ENCODE peak calls at places on chromosomes 1 and 21, in four cellular contexts. G is K562, M is SK-N-SH, A is GM12878. X is an unnamed sample.

GRCh38 chr1:16420719-16421118 is 16.5 kb downstream of the SPATA21 start:
- DNase-seq in G (no peak), M (no peak), A (peak), X (no peak)

GRCh38 chr1:216723274-216723780 is at the start of gene ESRRG:
- DNase-seq in G (no peak), M (peak), A (no peak), X (peak)

GRCh38 chr1:44501022-44501910 is 96.2 kb downstream of the RNF220 start:
- DNase-seq in G (no peak), M (no peak), A (no peak), X (peak)

GRCh38 chr1:226109829-226110248 is 47.3 kb downstream of the H3-3A start:
- DNase-seq in G (peak), M (peak), A (no peak), X (peak)

GRCh38 chr1:143665606-143666005 is 306.2 kb downstream of the FAM72C start:
- DNase-seq in G (no peak), M (no peak), A (no peak), X (no peak)

GRCh38 chr1:8040586-8040985 is 14.5 kb upstream of the ERRFI1 start:
- DNase-seq in G (no peak), M (no peak), A (no peak), X (no peak)

GRCh38 chr1:171814692-171815091 is 26.6 kb upstream of the DNM3 start:
- DNase-seq in G (no peak), M (no peak), A (no peak), X (no peak)

GRCh38 chr1:172390243-172390619 is 30.3 kb upstream of the C1orf105 start:
- DNase-seq in G (no peak), M (no peak), A (no peak), X (no peak)

GRCh38 chr1:11979453-11979817 is 809 bp upstream of the MFN2 start:
- DNase-seq in G (no peak), M (no peak), A (no peak), X (no peak)

GRCh38 chr1:29196863-29197589 is 15.3 kb upstream of the SRSF4 start:
- DNase-seq in G (no peak), M (no peak), A (no peak), X (no peak)

GRCh38 chr1:190436615-190437014 is 41.0 kb downstream of the BRINP3 start:
- DNase-seq in G (no peak), M (peak), A (peak), X (no peak)

GRCh38 chr1:23964235-23964668 is 4.6 kb downstream of the PNRC2 start:
- DNase-seq in G (no peak), M (no peak), A (no peak), X (no peak)

GRCh38 chr1:202235003-202235660 is 41.5 kb downstream of the LGR6 start:
- DNase-seq in G (no peak), M (no peak), A (no peak), X (no peak)

GRCh38 chr1:229309684-229310083 is 33.2 kb downstream of the CCSAP start:
- DNase-seq in G (no peak), M (no peak), A (no peak), X (no peak)

GRCh38 chr1:99685516-99686180 is 39.7 kb downstream of the PALMD start:
- DNase-seq in G (peak), M (peak), A (peak), X (peak)

GRCh38 chr21:35697321-35697808 is 363.0 kb downstream of the SETD4 start:
- DNase-seq in G (no peak), M (no peak), A (no peak), X (no peak)

GRCh38 chr1:242243472-242243871 is 244.6 kb upstream of the MAP1LC3C start:
- DNase-seq in G (no peak), M (no peak), A (no peak), X (no peak)

GRCh38 chr1:223682502-223682901 is 17.0 kb upstream of the CAPN8 start:
- DNase-seq in G (no peak), M (no peak), A (no peak), X (no peak)

GRCh38 chr1:110477445-110477957 is 26.6 kb downstream of the PROK1 start:
- DNase-seq in G (no peak), M (no peak), A (no peak), X (no peak)

GRCh38 chr1:175900171-175900570 is 156.8 kb upstream of the TNR start:
- DNase-seq in G (no peak), M (no peak), A (no peak), X (no peak)

GRCh38 chr1:204094262-204095247 is 21.6 kb downstream of the SOX13 start:
- DNase-seq in G (no peak), M (no peak), A (no peak), X (no peak)

GRCh38 chr21:16454371-16454770 is 724.6 kb downstream of the USP25 start:
- DNase-seq in G (no peak), M (no peak), A (no peak), X (no peak)

GRCh38 chr1:91007827-91008226 is 14.0 kb downstream of the ZNF644 start:
- DNase-seq in G (no peak), M (no peak), A (no peak), X (no peak)

GRCh38 chr1:175191654-175192053 is 922 bp downstream of the KIAA0040 start:
- DNase-seq in G (no peak), M (no peak), A (no peak), X (no peak)

GRCh38 chr1:13570924-13571323 is 12.7 kb upstream of the PDPN start:
- DNase-seq in G (peak), M (no peak), A (no peak), X (no peak)

GRCh38 chr21:35179990-35180557 is 131.0 kb upstream of the RUNX1 start:
- DNase-seq in G (no peak), M (no peak), A (no peak), X (no peak)

GRCh38 chr1:237864338-237865244 is 26.1 kb downstream of the ZP4 start:
- DNase-seq in G (peak), M (peak), A (peak), X (peak)

GRCh38 chr1:55816456-55816794 is 601.3 kb upstream of the USP24 start:
- DNase-seq in G (no peak), M (no peak), A (peak), X (no peak)

GRCh38 chr1:96464991-96465875 is 256.4 kb upstream of the PTBP2 start:
- DNase-seq in G (no peak), M (no peak), A (no peak), X (no peak)

GRCh38 chr21:44263221-44263671 is 1.5 kb upstream of the DNMT3L start:
- DNase-seq in G (no peak), M (no peak), A (no peak), X (no peak)

GRCh38 chr1:90841477-90841876 is 124.4 kb upstream of the BARHL2 start:
- DNase-seq in G (no peak), M (no peak), A (no peak), X (no peak)

GRCh38 chr1:15412488-15412800 is 2.8 kb downstream of the EFHD2 start:
- DNase-seq in G (no peak), M (no peak), A (no peak), X (no peak)

GRCh38 chr1:150809651-150810050 is 1.6 kb upstream of the CTSK start:
- DNase-seq in G (no peak), M (no peak), A (no peak), X (no peak)

GRCh38 chr1:43858324-43858723 is 75.3 kb upstream of the ARTN start:
- DNase-seq in G (no peak), M (peak), A (no peak), X (no peak)

GRCh38 chr1:64065571-64065970 is 137.9 kb upstream of the UBE2U start:
- DNase-seq in G (no peak), M (no peak), A (no peak), X (no peak)

GRCh38 chr1:14698206-14698605 is 99.7 kb downstream of the KAZN start:
- DNase-seq in G (no peak), M (peak), A (no peak), X (no peak)

GRCh38 chr1:155278689-155279160 is 1.5 kb downstream of the HCN3 start:
- DNase-seq in G (no peak), M (no peak), A (no peak), X (no peak)

GRCh38 chr1:50080904-50081586 is 27.7 kb upstream of the ELAVL4 start:
- DNase-seq in G (no peak), M (peak), A (no peak), X (no peak)

GRCh38 chr1:248625971-248626370 is 8.9 kb downstream of the OR2T11 start:
- DNase-seq in G (no peak), M (no peak), A (no peak), X (no peak)

GRCh38 chr1:248627971-248628844 is 6.7 kb downstream of the OR2T11 start:
- DNase-seq in G (no peak), M (no peak), A (no peak), X (no peak)

GRCh38 chr1:248630551-248630950 is 4.3 kb downstream of the OR2T11 start:
- DNase-seq in G (no peak), M (no peak), A (no peak), X (no peak)

GRCh38 chr1:248631354-248632041 is 3.4 kb downstream of the OR2T11 start:
- DNase-seq in G (no peak), M (no peak), A (no peak), X (no peak)
- TF ChIP-seq NRF1 in G (no peak), M (no peak), A (no peak), X (no peak)

GRCh38 chr21:14670409-14670808 is 124.3 kb upstream of the SAMSN1 start:
- DNase-seq in G (peak), M (no peak), A (no peak), X (no peak)
- TF ChIP-seq NRF1 in G (no peak), M (no peak), A (no peak), X (no peak)

GRCh38 chr1:228272331-228272791 is 64.5 kb downstream of the OBSCN start:
- DNase-seq in G (no peak), M (peak), A (no peak), X (no peak)

GRCh38 chr1:228271701-228272251 is 63.9 kb downstream of the OBSCN start:
- DNase-seq in G (no peak), M (no peak), A (no peak), X (no peak)

GRCh38 chr1:228268891-228269285 is 61.0 kb downstream of the OBSCN start:
- DNase-seq in G (no peak), M (peak), A (no peak), X (no peak)

GRCh38 chr1:228267962-228268890 is 60.4 kb downstream of the OBSCN start:
- DNase-seq in G (no peak), M (no peak), A (no peak), X (no peak)

DNA sequence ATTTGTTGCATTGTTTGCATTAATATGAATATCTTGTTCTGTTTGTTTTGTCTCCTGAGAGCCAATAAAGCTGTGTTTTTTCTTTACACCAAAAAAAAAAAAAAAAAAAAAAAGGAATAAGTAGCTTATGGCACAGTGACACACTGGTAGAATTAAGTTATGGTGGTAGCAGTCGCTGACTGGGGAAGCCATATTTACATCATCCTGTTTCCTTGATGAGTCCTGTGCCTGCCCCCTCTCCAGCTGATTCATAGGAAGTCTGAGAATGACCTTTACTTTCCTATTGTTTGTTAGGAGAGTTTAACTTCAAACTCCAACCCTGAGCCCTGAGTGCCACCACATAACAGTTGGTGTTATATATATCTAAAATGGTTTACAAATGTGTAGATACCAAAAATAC is 62.2 kb downstream of the OBSCN start:
- DNase-seq in G (no peak), M (no peak), A (no peak), X (no peak)
- TF ChIP-seq NRF1 in G (no peak), M (no peak), A (no peak), X (no peak)

GRCh38 chr1:40049745-40050144 is 9.2 kb downstream of the CAP1 start:
- DNase-seq in G (no peak), M (no peak), A (no peak), X (no peak)
- TF ChIP-seq NRF1 in G (no peak), M (no peak), A (no peak), X (no peak)

DNA sequence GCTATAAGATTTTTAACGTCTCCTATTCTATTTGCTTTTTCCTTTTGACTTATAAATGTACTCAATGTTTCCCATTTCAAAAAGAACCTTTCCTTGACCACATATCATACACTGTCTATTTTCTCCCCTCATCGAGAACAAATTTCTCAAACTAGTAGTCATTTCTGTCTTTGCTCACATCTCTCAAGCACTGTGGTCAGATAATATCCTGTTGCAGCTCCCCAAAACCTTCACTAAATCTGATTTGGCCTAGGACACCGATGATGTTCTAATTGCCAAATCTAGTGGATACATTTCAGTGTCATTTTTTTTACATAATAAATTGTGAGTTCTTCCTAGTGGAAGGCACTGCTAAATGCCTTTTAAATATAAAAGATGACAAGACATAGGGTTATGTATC is 19.4 kb downstream of the CXADR start:
- DNase-seq in G (no peak), M (no peak), A (no peak), X (no peak)
- TF ChIP-seq NRF1 in G (no peak), M (no peak), A (no peak), X (no peak)

DNA sequence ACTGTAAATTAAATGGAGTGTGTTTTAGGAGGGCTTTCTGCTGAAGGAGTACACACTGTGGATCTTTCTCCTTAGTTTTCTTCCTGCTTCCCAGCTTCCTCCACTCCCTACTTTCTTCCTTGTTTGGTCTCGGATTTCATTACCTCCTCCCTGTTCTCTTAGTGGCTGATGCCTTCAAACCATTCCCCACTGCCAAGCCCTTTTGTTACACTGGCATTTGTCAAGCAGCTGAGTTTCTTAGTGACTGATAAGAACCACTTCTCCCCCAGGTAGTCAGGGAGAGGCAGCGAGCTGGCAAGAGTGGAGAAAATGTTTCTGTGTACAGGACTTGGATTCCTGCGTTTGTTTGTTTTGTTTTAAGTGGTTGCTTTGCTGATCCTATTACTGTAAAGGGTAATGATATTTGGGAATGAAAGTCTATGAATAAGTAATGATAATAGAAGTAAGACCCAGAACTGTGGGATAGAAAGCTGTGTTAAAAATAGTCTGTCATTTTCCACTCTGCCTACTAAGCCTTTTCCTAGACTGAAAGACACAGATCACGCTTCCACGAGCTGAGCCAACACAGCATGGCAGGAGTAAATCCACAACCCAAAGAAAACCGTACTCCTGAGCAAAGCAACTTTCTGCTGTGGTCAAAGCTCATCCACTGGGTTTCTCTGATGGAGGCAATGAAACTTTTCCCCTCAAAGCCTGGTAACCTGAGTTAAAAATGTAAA is 10.1 kb upstream of the SERTAD4 start:
- DNase-seq in G (no peak), M (no peak), A (no peak), X (no peak)
- TF ChIP-seq NRF1 in G (no peak), M (no peak), A (no peak), X (no peak)

DNA sequence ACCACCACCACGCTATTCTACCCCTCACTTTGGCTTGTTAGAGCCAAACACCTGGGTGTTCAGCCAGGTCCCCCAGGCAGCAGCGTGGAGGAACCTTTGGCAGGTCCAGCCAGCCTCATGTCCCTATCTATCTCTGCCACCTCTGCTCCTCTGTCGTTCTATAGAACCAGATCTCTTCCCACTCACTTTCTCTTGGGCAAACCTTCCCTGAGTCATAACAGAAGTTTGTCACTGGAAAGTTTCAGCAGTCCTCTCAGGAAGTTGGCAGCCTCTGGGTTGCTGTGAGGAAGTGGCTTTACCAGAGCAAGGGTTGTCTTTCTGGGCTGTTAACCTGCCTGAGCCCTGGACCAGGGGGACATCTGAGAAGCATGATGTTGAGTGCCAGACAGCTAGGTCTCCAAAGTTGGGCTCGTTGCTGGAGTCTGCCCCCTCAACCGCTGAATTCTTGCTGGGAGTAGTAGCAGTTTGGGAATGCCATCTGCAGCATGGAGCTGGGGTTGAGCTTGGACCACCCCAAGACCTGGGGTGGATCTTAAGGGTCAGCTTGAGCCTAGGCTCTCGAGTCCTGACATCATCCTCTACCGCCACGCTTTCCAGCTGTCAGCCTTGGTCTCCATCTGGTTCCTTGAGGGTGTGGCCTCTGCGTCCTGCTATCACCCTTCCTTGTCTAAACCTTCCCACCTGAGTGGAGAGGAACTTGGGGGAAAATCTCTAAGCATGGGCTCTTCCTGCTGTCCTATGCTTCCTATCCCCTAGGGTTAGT is 870 bp upstream of the SH3BGRL3 start:
- DNase-seq in G (peak), M (no peak), A (no peak), X (no peak)
- TF ChIP-seq NRF1 in G (no peak), M (no peak), A (no peak), X (no peak)

GRCh38 chr1:234168061-234168724 is 205.1 kb upstream of the COA6 start:
- DNase-seq in G (no peak), M (no peak), A (no peak), X (no peak)
- TF ChIP-seq NRF1 in G (no peak), M (no peak), A (no peak), X (no peak)

GRCh38 chr21:14736162-14736561 is 190.0 kb upstream of the SAMSN1 start:
- DNase-seq in G (no peak), M (no peak), A (peak), X (no peak)
- TF ChIP-seq NRF1 in G (no peak), M (no peak), A (no peak), X (no peak)